ENCODE peak calls at places on chromosome 17, in six cellular contexts. One of them, this sample, is unnamed.

GRCh38 chr17:27226611-27227234 is 67.2 kb upstream of the WSB1 start:
- DNase-seq in gastrocnemius medialis: no peak
- DNase-seq in BJ: no peak
- DNase-seq in heart right ventricle: no peak
- DNase-seq in endothelial cell of umbilical vein: peak
- DNase-seq in AG04450: peak
- DNase-seq in this sample: no peak

GRCh38 chr17:80220709-80221215 is 535 bp downstream of the SLC26A11 start:
- DNase-seq in AG04450: no peak
- DNase-seq in heart right ventricle: no peak
- DNase-seq in endothelial cell of umbilical vein: peak
- DNase-seq in BJ: no peak
- DNase-seq in gastrocnemius medialis: no peak
- DNase-seq in this sample: no peak

GRCh38 chr17:5870231-5870953 is 199.8 kb upstream of the WSCD1 start:
- DNase-seq in heart right ventricle: no peak
- DNase-seq in AG04450: no peak
- DNase-seq in gastrocnemius medialis: no peak
- DNase-seq in endothelial cell of umbilical vein: no peak
- DNase-seq in BJ: no peak
- DNase-seq in this sample: no peak

GRCh38 chr17:17874478-17874877 is 37.7 kb upstream of the SREBF1 start:
- DNase-seq in heart right ventricle: peak
- DNase-seq in endothelial cell of umbilical vein: no peak
- DNase-seq in AG04450: peak
- DNase-seq in gastrocnemius medialis: no peak
- DNase-seq in BJ: peak
- DNase-seq in this sample: no peak

GRCh38 chr17:77451894-77452852 is 311.4 kb downstream of the SEC14L1 start:
- DNase-seq in heart right ventricle: peak
- DNase-seq in AG04450: no peak
- DNase-seq in gastrocnemius medialis: no peak
- DNase-seq in endothelial cell of umbilical vein: peak
- DNase-seq in BJ: no peak
- DNase-seq in this sample: no peak

GRCh38 chr17:65727243-65727642 is 165.8 kb upstream of the AXIN2 start:
- DNase-seq in heart right ventricle: no peak
- DNase-seq in gastrocnemius medialis: no peak
- DNase-seq in endothelial cell of umbilical vein: no peak
- DNase-seq in BJ: no peak
- DNase-seq in AG04450: no peak
- DNase-seq in this sample: no peak

GRCh38 chr17:2172447-2172938 is 117.6 kb downstream of the HIC1 start:
- DNase-seq in heart right ventricle: peak
- DNase-seq in BJ: no peak
- DNase-seq in AG04450: peak
- DNase-seq in gastrocnemius medialis: no peak
- DNase-seq in endothelial cell of umbilical vein: no peak
- DNase-seq in this sample: no peak

GRCh38 chr17:16495980-16496819 is 4.2 kb upstream of the LRRC75A start:
- DNase-seq in AG04450: no peak
- DNase-seq in gastrocnemius medialis: no peak
- DNase-seq in endothelial cell of umbilical vein: no peak
- DNase-seq in BJ: no peak
- DNase-seq in heart right ventricle: no peak
- DNase-seq in this sample: no peak

GRCh38 chr17:68353121-68353521 is 61.8 kb downstream of the ARSG start:
- DNase-seq in gastrocnemius medialis: no peak
- DNase-seq in AG04450: no peak
- DNase-seq in BJ: no peak
- DNase-seq in endothelial cell of umbilical vein: no peak
- DNase-seq in heart right ventricle: no peak
- DNase-seq in this sample: no peak

GRCh38 chr17:14522795-14523387 is 222.0 kb downstream of the HS3ST3B1 start:
- DNase-seq in BJ: no peak
- DNase-seq in AG04450: no peak
- DNase-seq in endothelial cell of umbilical vein: no peak
- DNase-seq in heart right ventricle: no peak
- DNase-seq in gastrocnemius medialis: no peak
- DNase-seq in this sample: no peak

GRCh38 chr17:79984877-79985276 is 50.8 kb downstream of the TBC1D16 start:
- DNase-seq in heart right ventricle: no peak
- DNase-seq in AG04450: no peak
- DNase-seq in gastrocnemius medialis: no peak
- DNase-seq in endothelial cell of umbilical vein: no peak
- DNase-seq in BJ: no peak
- DNase-seq in this sample: no peak

GRCh38 chr17:80637286-80637703 is 92.7 kb downstream of the RPTOR start:
- DNase-seq in gastrocnemius medialis: no peak
- DNase-seq in BJ: no peak
- DNase-seq in endothelial cell of umbilical vein: no peak
- DNase-seq in AG04450: no peak
- DNase-seq in heart right ventricle: no peak
- DNase-seq in this sample: no peak

GRCh38 chr17:2982854-2983636 is 80.4 kb downstream of the OR1D5 start:
- DNase-seq in BJ: peak
- DNase-seq in heart right ventricle: peak
- DNase-seq in gastrocnemius medialis: peak
- DNase-seq in AG04450: peak
- DNase-seq in endothelial cell of umbilical vein: no peak
- DNase-seq in this sample: no peak

GRCh38 chr17:76485569-76485968 is 15.7 kb downstream of the RHBDF2 start:
- DNase-seq in AG04450: no peak
- DNase-seq in gastrocnemius medialis: peak
- DNase-seq in heart right ventricle: no peak
- DNase-seq in BJ: no peak
- DNase-seq in endothelial cell of umbilical vein: peak
- DNase-seq in this sample: no peak

GRCh38 chr17:74514632-74515035 is 16.6 kb downstream of the CD300LB start:
- DNase-seq in heart right ventricle: no peak
- DNase-seq in gastrocnemius medialis: no peak
- DNase-seq in BJ: no peak
- DNase-seq in endothelial cell of umbilical vein: no peak
- DNase-seq in AG04450: no peak
- DNase-seq in this sample: no peak

GRCh38 chr17:43366809-43367587 is 31.8 kb upstream of the ARL4D start:
- DNase-seq in endothelial cell of umbilical vein: no peak
- DNase-seq in BJ: no peak
- DNase-seq in gastrocnemius medialis: no peak
- DNase-seq in heart right ventricle: no peak
- DNase-seq in AG04450: no peak
- DNase-seq in this sample: peak

GRCh38 chr17:67421869-67422273 is 44.8 kb downstream of the PITPNC1 start:
- DNase-seq in AG04450: peak
- DNase-seq in endothelial cell of umbilical vein: peak
- DNase-seq in BJ: peak
- DNase-seq in gastrocnemius medialis: no peak
- DNase-seq in heart right ventricle: peak
- DNase-seq in this sample: peak

GRCh38 chr17:75036643-75037268 is 10.0 kb downstream of the ATP5PD start:
- DNase-seq in AG04450: no peak
- DNase-seq in BJ: no peak
- DNase-seq in endothelial cell of umbilical vein: peak
- DNase-seq in heart right ventricle: peak
- DNase-seq in gastrocnemius medialis: peak
- DNase-seq in this sample: peak

GRCh38 chr17:17626151-17626805 is 34.8 kb upstream of the PEMT start:
- DNase-seq in AG04450: no peak
- DNase-seq in gastrocnemius medialis: no peak
- DNase-seq in endothelial cell of umbilical vein: no peak
- DNase-seq in BJ: no peak
- DNase-seq in heart right ventricle: no peak
- DNase-seq in this sample: no peak

GRCh38 chr17:12180644-12181261 is 160.1 kb downstream of the MAP2K4 start:
- DNase-seq in gastrocnemius medialis: no peak
- DNase-seq in endothelial cell of umbilical vein: peak
- DNase-seq in heart right ventricle: peak
- DNase-seq in BJ: no peak
- DNase-seq in AG04450: peak
- DNase-seq in this sample: peak

GRCh38 chr17:32007463-32008298 is 498 bp downstream of the LRRC37B start:
- DNase-seq in BJ: no peak
- DNase-seq in heart right ventricle: peak
- DNase-seq in AG04450: no peak
- DNase-seq in gastrocnemius medialis: peak
- DNase-seq in endothelial cell of umbilical vein: peak
- DNase-seq in this sample: peak

GRCh38 chr17:15169676-15170075 is 95.5 kb downstream of the PMP22 start:
- DNase-seq in heart right ventricle: no peak
- DNase-seq in gastrocnemius medialis: no peak
- DNase-seq in BJ: peak
- DNase-seq in AG04450: peak
- DNase-seq in endothelial cell of umbilical vein: no peak
- DNase-seq in this sample: no peak

GRCh38 chr17:56835259-56835575 is 1.3 kb downstream of the DGKE start:
- DNase-seq in heart right ventricle: no peak
- DNase-seq in AG04450: no peak
- DNase-seq in gastrocnemius medialis: no peak
- DNase-seq in BJ: no peak
- DNase-seq in endothelial cell of umbilical vein: no peak
- DNase-seq in this sample: no peak

DNA sequence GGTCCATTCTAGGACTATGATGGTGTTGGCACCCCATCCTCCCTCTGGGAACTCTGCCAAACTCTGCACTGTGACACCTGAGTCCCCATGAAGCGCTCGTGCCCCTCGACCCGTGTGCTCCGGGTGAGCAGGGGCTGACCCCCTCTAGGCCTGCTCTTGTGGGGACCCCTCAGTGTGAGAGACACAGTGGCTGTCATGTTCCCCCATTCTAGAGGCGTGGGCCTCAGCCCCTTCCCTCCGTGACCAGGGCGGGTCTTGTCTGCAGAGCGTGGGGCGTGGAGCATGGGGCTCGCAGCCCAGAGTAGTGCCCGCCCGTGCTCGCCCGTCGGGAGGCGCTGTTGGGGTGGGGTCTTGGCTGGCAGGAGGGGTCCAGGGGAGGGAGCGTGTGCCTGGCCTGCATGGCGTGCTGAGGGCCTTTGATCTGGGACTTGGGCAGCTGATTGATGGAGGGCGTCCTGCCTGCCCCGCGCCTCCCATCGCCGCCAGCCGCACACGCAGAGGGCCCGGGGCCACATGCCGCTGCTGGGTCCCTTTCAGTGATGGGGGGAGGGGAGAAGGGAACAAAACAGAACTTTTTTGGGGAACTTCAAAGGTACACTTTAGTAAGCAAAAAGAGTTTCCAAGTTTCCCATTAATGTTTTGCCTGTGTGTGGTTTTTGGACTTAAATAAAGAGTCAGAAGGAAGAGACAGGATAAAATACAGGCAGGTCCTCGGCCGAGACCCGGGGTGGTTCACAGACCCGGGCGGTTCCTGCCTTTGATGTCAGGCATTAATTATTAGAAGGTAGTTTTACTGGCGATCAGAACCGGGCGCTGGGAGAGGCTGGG is 22.5 kb downstream of the CENPX start:
- DNase-seq in heart right ventricle: no peak
- DNase-seq in endothelial cell of umbilical vein: no peak
- DNase-seq in BJ: no peak
- DNase-seq in AG04450: no peak
- DNase-seq in gastrocnemius medialis: no peak
- DNase-seq in this sample: no peak
- H3K4me3 ChIP-seq in heart right ventricle: no peak
- H3K4me3 ChIP-seq in endothelial cell of umbilical vein: no peak
- H3K4me3 ChIP-seq in BJ: no peak
- H3K4me3 ChIP-seq in AG04450: no peak
- H3K4me3 ChIP-seq in gastrocnemius medialis: no peak
- H3K4me3 ChIP-seq in this sample: no peak

GRCh38 chr17:4412933-4413831 is 20.6 kb upstream of the SPNS3 start:
- DNase-seq in endothelial cell of umbilical vein: peak
- DNase-seq in AG04450: peak
- DNase-seq in BJ: no peak
- DNase-seq in heart right ventricle: peak
- DNase-seq in gastrocnemius medialis: peak
- DNase-seq in this sample: peak
- H3K4me3 ChIP-seq in endothelial cell of umbilical vein: no peak
- H3K4me3 ChIP-seq in AG04450: no peak
- H3K4me3 ChIP-seq in BJ: no peak
- H3K4me3 ChIP-seq in heart right ventricle: no peak
- H3K4me3 ChIP-seq in gastrocnemius medialis: no peak
- H3K4me3 ChIP-seq in this sample: no peak

GRCh38 chr17:58337600-58338453 is 9.2 kb upstream of the TSPOAP1 start:
- DNase-seq in BJ: peak
- DNase-seq in heart right ventricle: peak
- DNase-seq in endothelial cell of umbilical vein: no peak
- DNase-seq in gastrocnemius medialis: peak
- DNase-seq in AG04450: peak
- DNase-seq in this sample: peak
- H3K4me3 ChIP-seq in BJ: no peak
- H3K4me3 ChIP-seq in heart right ventricle: peak
- H3K4me3 ChIP-seq in endothelial cell of umbilical vein: no peak
- H3K4me3 ChIP-seq in gastrocnemius medialis: no peak
- H3K4me3 ChIP-seq in AG04450: no peak
- H3K4me3 ChIP-seq in this sample: peak

GRCh38 chr17:45172232-45172540 is 10.5 kb downstream of the HEXIM2 start:
- DNase-seq in heart right ventricle: no peak
- DNase-seq in AG04450: no peak
- DNase-seq in BJ: no peak
- DNase-seq in gastrocnemius medialis: no peak
- DNase-seq in endothelial cell of umbilical vein: no peak
- DNase-seq in this sample: no peak
- H3K4me3 ChIP-seq in heart right ventricle: peak
- H3K4me3 ChIP-seq in AG04450: no peak
- H3K4me3 ChIP-seq in BJ: peak
- H3K4me3 ChIP-seq in gastrocnemius medialis: peak
- H3K4me3 ChIP-seq in endothelial cell of umbilical vein: no peak
- H3K4me3 ChIP-seq in this sample: peak

This sample was measured in Jurkat, Clone E6-1.